ENCODE peak calls at places on chromosomes 4 and X, in eight cellular contexts. M is fibroblast of lung; Q is nephron progenitor cell; S is stimulated activated CD4-positive, alpha-beta T cell treated with anti-CD3 and anti-CD28 coated beads, Interleukin-1b, Interleukin-23, amount 100 ng/mL, for 1 hour; B is germinal center; X is G401; V is T-helper 2 cell; J is activated naive CD4-positive, alpha-beta T cell treated with anti-CD3 and anti-CD28 coated beads, Interleukin-2, amount 50 U/mL, for 72 hours. R is an unnamed sample.

GRCh38 chr4:122845066-122845465 is 18.4 kb downstream of the FGF2 start:
- DNase-seq in X (no peak), B (no peak), S (no peak), V (no peak), J (no peak), Q (no peak), M (peak), R (no peak)

GRCh38 chr4:80767944-80768343 is 262.6 kb upstream of the BMP3 start:
- DNase-seq in S (no peak), B (no peak), J (no peak), V (no peak), Q (no peak), M (peak), X (no peak), R (no peak)

GRCh38 chrX:30593435-30594200 is 16.1 kb upstream of the TASL start:
- DNase-seq in X (no peak), V (no peak), B (no peak), M (no peak), Q (no peak), J (no peak), S (no peak), R (no peak)

GRCh38 chr4:121717680-121718237 is 21.0 kb upstream of the ANXA5 start:
- DNase-seq in Q (no peak), J (no peak), B (no peak), M (no peak), V (no peak), S (no peak), X (no peak), R (no peak)

GRCh38 chr4:74608151-74608949 is 163.4 kb downstream of the AREG start:
- DNase-seq in J (no peak), M (peak), Q (no peak), S (no peak), V (no peak), X (no peak), B (no peak), R (no peak)

GRCh38 chr4:127236875-127237274 is 395.9 kb upstream of the INTU start:
- DNase-seq in S (no peak), J (no peak), X (peak), Q (no peak), B (no peak), V (no peak), M (no peak), R (no peak)

GRCh38 chr4:185096032-185096653 is 46.9 kb upstream of the SLC25A4 start:
- DNase-seq in B (peak), M (peak), Q (no peak), J (no peak), V (no peak), X (peak), S (no peak), R (no peak)

GRCh38 chr4:84804126-84804525 is 162.4 kb downstream of the WDFY3 start:
- DNase-seq in Q (no peak), S (no peak), B (no peak), V (no peak), J (no peak), M (peak), X (peak), R (no peak)

GRCh38 chrX:118324588-118324987 is 21.3 kb upstream of the WDR44 start:
- DNase-seq in J (no peak), Q (no peak), S (no peak), M (no peak), X (no peak), V (no peak), B (no peak), R (no peak)

GRCh38 chr4:176013466-176014247 is 52.0 kb upstream of the WDR17 start:
- DNase-seq in J (no peak), V (no peak), B (peak), S (no peak), X (no peak), Q (no peak), M (no peak), R (no peak)

GRCh38 chrX:139883984-139884383 is 48.9 kb downstream of the ATP11C start:
- DNase-seq in V (no peak), Q (no peak), B (no peak), J (no peak), S (no peak), M (no peak), X (no peak), R (no peak)

R was measured in CD8-positive, alpha-beta memory T cell.